ENCODE peak calls at places on chromosomes 6 and 20, in ten cellular contexts. O is head of caudate nucleus; X is B cell; P is RWPE1; Q is HFF-Myc; R is heart left ventricle; D is effector CD4-positive, alpha-beta T cell; G is cardiac muscle cell; F is amniotic epithelial cell; T is activated gamma-delta T cell treated with Interleukin-2 at 50 U/mL for 16 hours. W is an unnamed sample.

GRCh38 chr6:37205189-37205996 is 35.4 kb downstream of the PIM1 start:
- DNase-seq in R (no peak), P (no peak), X (no peak), Q (no peak), D (no peak), O (no peak), T (no peak), G (no peak), F (no peak), W (no peak)

GRCh38 chr20:4973330-4974097 is 27.8 kb downstream of the SLC23A2 start:
- DNase-seq in O (no peak), F (peak; percentile 52), Q (peak; percentile 39), R (no peak), P (no peak), D (no peak), G (peak; percentile 66), T (peak; percentile 26), X (peak; percentile 85), W (peak; percentile 41)

GRCh38 chr6:12718025-12718424 is 1.5 kb downstream of the PHACTR1 start:
- DNase-seq in Q (peak; percentile 10), G (peak; percentile 62), F (peak; percentile 21), R (no peak), D (no peak), P (peak; percentile 12), O (no peak), T (no peak), X (no peak), W (no peak)

GRCh38 chr6:3806169-3806922 is 42.8 kb upstream of the FAM50B start:
- DNase-seq in X (no peak), R (no peak), G (no peak), T (no peak), P (no peak), F (no peak), D (no peak), Q (no peak), O (no peak), W (no peak)

GRCh38 chr20:53216856-53217576 is 244.9 kb downstream of the TSHZ2 start:
- DNase-seq in Q (peak; percentile 2), D (peak; percentile 77), T (peak; percentile 79), X (peak; percentile 58), F (peak; percentile 10), O (peak; percentile 75), R (peak; percentile 46), G (peak; percentile 42), P (peak; percentile 78), W (peak; percentile 63)

GRCh38 chr20:13813910-13814309 is 29.1 kb downstream of the NDUFAF5 start:
- DNase-seq in Q (no peak), P (no peak), T (no peak), G (no peak), O (no peak), D (no peak), F (peak; percentile 27), X (no peak), R (no peak), W (no peak)

GRCh38 chr6:125944434-125944816 is 12.1 kb upstream of the HINT3 start:
- DNase-seq in D (no peak), X (no peak), Q (no peak), R (peak; percentile 68), P (no peak), T (no peak), F (peak; percentile 91), G (peak; percentile 91), O (peak; percentile 13), W (peak; percentile 21)

GRCh38 chr6:26121141-26122004 is 34.1 kb downstream of the HFE start:
- DNase-seq in R (no peak), X (no peak), Q (no peak), F (peak; percentile 12), D (no peak), P (no peak), O (no peak), G (no peak), T (no peak), W (no peak)

GRCh38 chr6:73389854-73390253 is 4.8 kb upstream of the DDX43 start:
- DNase-seq in O (no peak), T (no peak), R (no peak), Q (no peak), P (no peak), D (no peak), F (no peak), G (no peak), X (no peak), W (no peak)

GRCh38 chr6:17965397-17965796 is 22.0 kb downstream of the KIF13A start:
- DNase-seq in P (no peak), Q (no peak), X (no peak), O (no peak), T (no peak), D (no peak), G (no peak), R (no peak), F (peak; percentile 72), W (no peak)

W was measured in tibial nerve.